ENCODE peak calls at places on chromosomes 12 and 14, in four cellular contexts. One of them, this sample, is unnamed.

GRCh38 chr14:73724696-73725095 is 10.5 kb upstream of the PNMA1 start:
- DNase-seq in heart left ventricle: no peak
- DNase-seq in progenitor cell of endocrine pancreas: no peak
- DNase-seq in activated B cell treated with CpG ODN at 0.5 μM for 24 hours: no peak
- DNase-seq in this sample: no peak

GRCh38 chr12:18983854-18984253 is 145.7 kb upstream of the PLEKHA5 start:
- DNase-seq in heart left ventricle: no peak
- DNase-seq in progenitor cell of endocrine pancreas: no peak
- DNase-seq in activated B cell treated with CpG ODN at 0.5 μM for 24 hours: no peak
- DNase-seq in this sample: no peak

GRCh38 chr12:74339211-74339610 is 198.4 kb upstream of the ATXN7L3B start:
- DNase-seq in heart left ventricle: no peak
- DNase-seq in progenitor cell of endocrine pancreas: no peak
- DNase-seq in activated B cell treated with CpG ODN at 0.5 μM for 24 hours: no peak
- DNase-seq in this sample: no peak

GRCh38 chr12:103586791-103587370 is at the start of gene STAB2:
- DNase-seq in heart left ventricle: no peak
- DNase-seq in progenitor cell of endocrine pancreas: no peak
- DNase-seq in activated B cell treated with CpG ODN at 0.5 μM for 24 hours: no peak
- DNase-seq in this sample: no peak

GRCh38 chr12:104494816-104495158 is 38.0 kb downstream of the CHST11 start:
- DNase-seq in heart left ventricle: no peak
- DNase-seq in progenitor cell of endocrine pancreas: no peak
- DNase-seq in activated B cell treated with CpG ODN at 0.5 μM for 24 hours: no peak
- DNase-seq in this sample: no peak

GRCh38 chr14:100381386-100382105 is 58.4 kb downstream of the SLC25A47 start:
- DNase-seq in heart left ventricle: no peak
- DNase-seq in progenitor cell of endocrine pancreas: no peak
- DNase-seq in activated B cell treated with CpG ODN at 0.5 μM for 24 hours: no peak
- DNase-seq in this sample: no peak

GRCh38 chr14:72544615-72545387 is 349.1 kb downstream of the DPF3 start:
- DNase-seq in heart left ventricle: no peak
- DNase-seq in progenitor cell of endocrine pancreas: no peak
- DNase-seq in activated B cell treated with CpG ODN at 0.5 μM for 24 hours: no peak
- DNase-seq in this sample: no peak

GRCh38 chr12:3216726-3217682 is 139.8 kb downstream of the TSPAN9 start:
- DNase-seq in heart left ventricle: peak
- DNase-seq in progenitor cell of endocrine pancreas: no peak
- DNase-seq in activated B cell treated with CpG ODN at 0.5 μM for 24 hours: no peak
- DNase-seq in this sample: no peak

GRCh38 chr14:53571589-53571988 is 385.0 kb downstream of the BMP4 start:
- DNase-seq in heart left ventricle: no peak
- DNase-seq in progenitor cell of endocrine pancreas: no peak
- DNase-seq in activated B cell treated with CpG ODN at 0.5 μM for 24 hours: no peak
- DNase-seq in this sample: no peak

GRCh38 chr12:45637706-45638105 is 91.8 kb upstream of the ARID2 start:
- DNase-seq in heart left ventricle: no peak
- DNase-seq in progenitor cell of endocrine pancreas: no peak
- DNase-seq in activated B cell treated with CpG ODN at 0.5 μM for 24 hours: no peak
- DNase-seq in this sample: no peak

GRCh38 chr12:3523728-3524127 is 32.7 kb downstream of the PRMT8 start:
- DNase-seq in heart left ventricle: no peak
- DNase-seq in progenitor cell of endocrine pancreas: no peak
- DNase-seq in activated B cell treated with CpG ODN at 0.5 μM for 24 hours: no peak
- DNase-seq in this sample: no peak

GRCh38 chr14:90383126-90383730 is 13.6 kb upstream of the CALM1 start:
- DNase-seq in heart left ventricle: peak
- DNase-seq in progenitor cell of endocrine pancreas: peak
- DNase-seq in activated B cell treated with CpG ODN at 0.5 μM for 24 hours: peak
- DNase-seq in this sample: peak

GRCh38 chr12:10771132-10771733 is 31.2 kb downstream of the TAS2R7 start:
- DNase-seq in heart left ventricle: no peak
- DNase-seq in progenitor cell of endocrine pancreas: no peak
- DNase-seq in activated B cell treated with CpG ODN at 0.5 μM for 24 hours: no peak
- DNase-seq in this sample: no peak

GRCh38 chr12:31322651-31323248 is 3.2 kb downstream of the SINHCAF start:
- DNase-seq in heart left ventricle: no peak
- DNase-seq in progenitor cell of endocrine pancreas: no peak
- DNase-seq in activated B cell treated with CpG ODN at 0.5 μM for 24 hours: no peak
- DNase-seq in this sample: no peak

GRCh38 chr14:68365228-68365627 is 427.6 kb downstream of the ZFP36L1 start:
- DNase-seq in heart left ventricle: no peak
- DNase-seq in progenitor cell of endocrine pancreas: no peak
- DNase-seq in activated B cell treated with CpG ODN at 0.5 μM for 24 hours: no peak
- DNase-seq in this sample: no peak

GRCh38 chr12:16599081-16599480 is 6.9 kb downstream of the LMO3 start:
- DNase-seq in heart left ventricle: no peak
- DNase-seq in progenitor cell of endocrine pancreas: no peak
- DNase-seq in activated B cell treated with CpG ODN at 0.5 μM for 24 hours: no peak
- DNase-seq in this sample: no peak

GRCh38 chr12:27899151-27899661 is 73.3 kb downstream of the PTHLH start:
- DNase-seq in heart left ventricle: no peak
- DNase-seq in progenitor cell of endocrine pancreas: no peak
- DNase-seq in activated B cell treated with CpG ODN at 0.5 μM for 24 hours: no peak
- DNase-seq in this sample: no peak

GRCh38 chr14:65446159-65446558 is 33.6 kb downstream of the FUT8 start:
- DNase-seq in heart left ventricle: no peak
- DNase-seq in progenitor cell of endocrine pancreas: no peak
- DNase-seq in activated B cell treated with CpG ODN at 0.5 μM for 24 hours: no peak
- DNase-seq in this sample: no peak

GRCh38 chr14:75486317-75486716 is 36.0 kb upstream of the BATF start:
- DNase-seq in heart left ventricle: no peak
- DNase-seq in progenitor cell of endocrine pancreas: no peak
- DNase-seq in activated B cell treated with CpG ODN at 0.5 μM for 24 hours: no peak
- DNase-seq in this sample: no peak

GRCh38 chr12:69512820-69513219 is 42.6 kb downstream of the FRS2 start:
- DNase-seq in heart left ventricle: no peak
- DNase-seq in progenitor cell of endocrine pancreas: no peak
- DNase-seq in activated B cell treated with CpG ODN at 0.5 μM for 24 hours: no peak
- DNase-seq in this sample: no peak

GRCh38 chr12:41663487-41664258 is 475.6 kb downstream of the PDZRN4 start:
- DNase-seq in heart left ventricle: no peak
- DNase-seq in progenitor cell of endocrine pancreas: no peak
- DNase-seq in activated B cell treated with CpG ODN at 0.5 μM for 24 hours: no peak
- DNase-seq in this sample: no peak

GRCh38 chr14:35159742-35160409 is 37.5 kb downstream of the PRORP start:
- DNase-seq in heart left ventricle: no peak
- DNase-seq in progenitor cell of endocrine pancreas: no peak
- DNase-seq in activated B cell treated with CpG ODN at 0.5 μM for 24 hours: no peak
- DNase-seq in this sample: no peak

GRCh38 chr14:23057757-23058653 is 685 bp upstream of the CDH24 start:
- DNase-seq in heart left ventricle: peak
- DNase-seq in progenitor cell of endocrine pancreas: peak
- DNase-seq in activated B cell treated with CpG ODN at 0.5 μM for 24 hours: peak
- DNase-seq in this sample: peak

GRCh38 chr14:91660790-91661189 is 71.1 kb downstream of the CATSPERB start:
- DNase-seq in heart left ventricle: no peak
- DNase-seq in progenitor cell of endocrine pancreas: no peak
- DNase-seq in activated B cell treated with CpG ODN at 0.5 μM for 24 hours: no peak
- DNase-seq in this sample: no peak

GRCh38 chr12:851913-852312 is 97.6 kb downstream of the RAD52 start:
- DNase-seq in heart left ventricle: no peak
- DNase-seq in progenitor cell of endocrine pancreas: no peak
- DNase-seq in activated B cell treated with CpG ODN at 0.5 μM for 24 hours: no peak
- DNase-seq in this sample: no peak

GRCh38 chr14:103128631-103129300 is 5.5 kb downstream of the TNFAIP2 start:
- DNase-seq in heart left ventricle: peak
- DNase-seq in progenitor cell of endocrine pancreas: no peak
- DNase-seq in activated B cell treated with CpG ODN at 0.5 μM for 24 hours: no peak
- DNase-seq in this sample: peak

GRCh38 chr14:34219661-34220060 is 242.4 kb downstream of the SPTSSA start:
- DNase-seq in heart left ventricle: no peak
- DNase-seq in progenitor cell of endocrine pancreas: no peak
- DNase-seq in activated B cell treated with CpG ODN at 0.5 μM for 24 hours: no peak
- DNase-seq in this sample: no peak

GRCh38 chr14:64817631-64818030 is 62.1 kb downstream of the SPTB start:
- DNase-seq in heart left ventricle: no peak
- DNase-seq in progenitor cell of endocrine pancreas: no peak
- DNase-seq in activated B cell treated with CpG ODN at 0.5 μM for 24 hours: no peak
- DNase-seq in this sample: no peak

GRCh38 chr12:123269980-123270379 is 1.7 kb downstream of the CDK2AP1 start:
- DNase-seq in heart left ventricle: no peak
- DNase-seq in progenitor cell of endocrine pancreas: no peak
- DNase-seq in activated B cell treated with CpG ODN at 0.5 μM for 24 hours: peak
- DNase-seq in this sample: peak

GRCh38 chr14:94633116-94633515 is 20.9 kb downstream of the SERPINA3 start:
- DNase-seq in heart left ventricle: no peak
- DNase-seq in progenitor cell of endocrine pancreas: no peak
- DNase-seq in activated B cell treated with CpG ODN at 0.5 μM for 24 hours: no peak
- DNase-seq in this sample: no peak

GRCh38 chr14:94638961-94639817 is 27.0 kb downstream of the SERPINA3 start:
- DNase-seq in heart left ventricle: no peak
- DNase-seq in progenitor cell of endocrine pancreas: no peak
- DNase-seq in activated B cell treated with CpG ODN at 0.5 μM for 24 hours: no peak
- DNase-seq in this sample: no peak

GRCh38 chr14:94635143-94635542 is 23.0 kb downstream of the SERPINA3 start:
- DNase-seq in heart left ventricle: no peak
- DNase-seq in progenitor cell of endocrine pancreas: no peak
- DNase-seq in activated B cell treated with CpG ODN at 0.5 μM for 24 hours: no peak
- DNase-seq in this sample: no peak

GRCh38 chr14:94638330-94638729 is 26.1 kb downstream of the SERPINA3 start:
- DNase-seq in heart left ventricle: no peak
- DNase-seq in progenitor cell of endocrine pancreas: no peak
- DNase-seq in activated B cell treated with CpG ODN at 0.5 μM for 24 hours: no peak
- DNase-seq in this sample: no peak

DNA sequence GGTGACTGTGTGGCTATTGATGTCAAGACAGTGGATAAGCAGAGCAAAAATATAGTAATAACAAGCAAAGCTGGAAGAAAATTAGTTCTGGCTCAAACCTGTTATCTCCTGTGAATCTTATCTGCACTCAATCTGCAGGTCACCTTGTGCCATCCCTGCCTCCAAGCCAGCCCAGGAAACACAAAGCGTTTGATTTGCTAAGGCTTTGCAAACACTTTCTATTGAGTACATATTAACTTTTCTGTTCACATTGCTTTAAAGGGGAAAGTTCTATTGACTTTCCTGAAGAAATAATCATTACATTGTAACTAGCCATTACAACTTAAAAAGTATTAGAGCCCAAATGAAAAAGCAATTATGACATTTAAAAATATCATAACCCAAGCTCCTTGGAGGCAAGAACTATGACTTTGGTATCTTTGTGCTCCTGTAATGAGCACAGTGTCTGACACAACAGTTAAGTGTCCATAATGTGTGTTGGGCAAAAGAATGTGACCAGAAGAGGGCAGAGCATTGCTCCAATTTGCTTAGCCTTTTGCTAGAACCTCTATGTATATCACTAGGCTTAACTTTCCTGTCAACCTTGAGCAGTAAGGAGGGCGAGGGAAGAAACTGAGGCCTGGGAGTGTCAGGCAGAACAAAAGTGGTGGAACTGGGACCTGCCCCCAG is 24.7 kb downstream of the SERPINA3 start:
- DNase-seq in heart left ventricle: no peak
- DNase-seq in progenitor cell of endocrine pancreas: no peak
- DNase-seq in activated B cell treated with CpG ODN at 0.5 μM for 24 hours: no peak
- DNase-seq in this sample: no peak
- TF ChIP-seq CTCF in heart left ventricle: peak
- TF ChIP-seq CTCF in progenitor cell of endocrine pancreas: peak
- TF ChIP-seq CTCF in activated B cell treated with CpG ODN at 0.5 μM for 24 hours: no peak
- TF ChIP-seq CTCF in this sample: no peak

GRCh38 chr14:101564819-101565698 is 3.8 kb downstream of the DIO3 start:
- DNase-seq in heart left ventricle: no peak
- DNase-seq in progenitor cell of endocrine pancreas: peak
- DNase-seq in activated B cell treated with CpG ODN at 0.5 μM for 24 hours: no peak
- DNase-seq in this sample: no peak
- TF ChIP-seq CTCF in heart left ventricle: no peak
- TF ChIP-seq CTCF in progenitor cell of endocrine pancreas: no peak
- TF ChIP-seq CTCF in activated B cell treated with CpG ODN at 0.5 μM for 24 hours: no peak
- TF ChIP-seq CTCF in this sample: no peak

GRCh38 chr12:76024942-76025600 is 6.5 kb downstream of the PHLDA1 start:
- DNase-seq in heart left ventricle: no peak
- DNase-seq in progenitor cell of endocrine pancreas: no peak
- DNase-seq in activated B cell treated with CpG ODN at 0.5 μM for 24 hours: no peak
- DNase-seq in this sample: no peak

GRCh38 chr12:76028649-76029277 is 2.8 kb downstream of the PHLDA1 start:
- DNase-seq in heart left ventricle: no peak
- DNase-seq in progenitor cell of endocrine pancreas: no peak
- DNase-seq in activated B cell treated with CpG ODN at 0.5 μM for 24 hours: no peak
- DNase-seq in this sample: no peak

GRCh38 chr12:76025601-76026575 is 5.7 kb downstream of the PHLDA1 start:
- DNase-seq in heart left ventricle: no peak
- DNase-seq in progenitor cell of endocrine pancreas: no peak
- DNase-seq in activated B cell treated with CpG ODN at 0.5 μM for 24 hours: no peak
- DNase-seq in this sample: no peak

GRCh38 chr12:76024102-76024781 is 7.3 kb downstream of the PHLDA1 start:
- DNase-seq in heart left ventricle: no peak
- DNase-seq in progenitor cell of endocrine pancreas: no peak
- DNase-seq in activated B cell treated with CpG ODN at 0.5 μM for 24 hours: no peak
- DNase-seq in this sample: no peak

DNA sequence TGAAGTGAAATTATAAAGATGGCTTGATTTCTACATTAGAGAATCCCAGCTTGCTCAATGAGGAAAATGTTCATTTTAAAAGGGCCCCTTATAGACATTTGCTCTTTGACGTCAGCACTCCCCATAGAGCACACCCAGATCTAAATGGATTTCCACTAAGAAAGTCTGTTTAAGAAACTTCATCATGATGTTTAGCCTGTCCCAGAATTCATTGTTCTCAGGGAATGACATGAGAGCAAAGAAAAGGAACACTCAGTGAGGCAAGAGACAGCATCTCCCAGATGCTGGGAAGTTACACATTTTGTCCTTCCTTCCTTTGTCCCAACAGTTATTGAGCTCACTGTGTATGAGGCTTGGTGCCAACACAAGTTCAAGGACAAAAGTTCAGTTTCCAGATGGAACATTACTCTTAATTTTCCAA is 4.9 kb downstream of the PHLDA1 start:
- DNase-seq in heart left ventricle: no peak
- DNase-seq in progenitor cell of endocrine pancreas: no peak
- DNase-seq in activated B cell treated with CpG ODN at 0.5 μM for 24 hours: no peak
- DNase-seq in this sample: no peak
- TF ChIP-seq CTCF in heart left ventricle: no peak
- TF ChIP-seq CTCF in progenitor cell of endocrine pancreas: no peak
- TF ChIP-seq CTCF in activated B cell treated with CpG ODN at 0.5 μM for 24 hours: no peak
- TF ChIP-seq CTCF in this sample: no peak

GRCh38 chr12:57736743-57737466 is 1.6 kb downstream of the AGAP2 start:
- DNase-seq in heart left ventricle: peak
- DNase-seq in progenitor cell of endocrine pancreas: no peak
- DNase-seq in activated B cell treated with CpG ODN at 0.5 μM for 24 hours: no peak
- DNase-seq in this sample: no peak

GRCh38 chr12:57735198-57735855 is 3.2 kb downstream of the AGAP2 start:
- DNase-seq in heart left ventricle: peak
- DNase-seq in progenitor cell of endocrine pancreas: no peak
- DNase-seq in activated B cell treated with CpG ODN at 0.5 μM for 24 hours: no peak
- DNase-seq in this sample: no peak

GRCh38 chr12:57737467-57738141 is 938 bp downstream of the AGAP2 start:
- DNase-seq in heart left ventricle: no peak
- DNase-seq in progenitor cell of endocrine pancreas: no peak
- DNase-seq in activated B cell treated with CpG ODN at 0.5 μM for 24 hours: no peak
- DNase-seq in this sample: no peak

GRCh38 chr12:57734586-57734985 is 4.0 kb downstream of the AGAP2 start:
- DNase-seq in heart left ventricle: no peak
- DNase-seq in progenitor cell of endocrine pancreas: no peak
- DNase-seq in activated B cell treated with CpG ODN at 0.5 μM for 24 hours: no peak
- DNase-seq in this sample: no peak

GRCh38 chr12:57735952-57736742 is 2.4 kb downstream of the AGAP2 start:
- DNase-seq in heart left ventricle: peak
- DNase-seq in progenitor cell of endocrine pancreas: no peak
- DNase-seq in activated B cell treated with CpG ODN at 0.5 μM for 24 hours: no peak
- DNase-seq in this sample: no peak
- TF ChIP-seq CTCF in heart left ventricle: peak
- TF ChIP-seq CTCF in progenitor cell of endocrine pancreas: no peak
- TF ChIP-seq CTCF in activated B cell treated with CpG ODN at 0.5 μM for 24 hours: no peak
- TF ChIP-seq CTCF in this sample: no peak

GRCh38 chr12:117890644-117891043 is 78.1 kb downstream of the KSR2 start:
- DNase-seq in heart left ventricle: no peak
- DNase-seq in progenitor cell of endocrine pancreas: no peak
- DNase-seq in activated B cell treated with CpG ODN at 0.5 μM for 24 hours: no peak
- DNase-seq in this sample: no peak
- TF ChIP-seq CTCF in heart left ventricle: no peak
- TF ChIP-seq CTCF in progenitor cell of endocrine pancreas: no peak
- TF ChIP-seq CTCF in activated B cell treated with CpG ODN at 0.5 μM for 24 hours: no peak
- TF ChIP-seq CTCF in this sample: no peak